ENCODE peak calls at places on chromosomes 3 and 15, in nine cellular contexts. F, D, G, V, A, E, Q, W and O are unnamed samples.

GRCh38 chr3:128804017-128804816 is 75.2 kb upstream of the ACAD9 start:
- DNase-seq in F (peak; percentile 83), D (no peak), G (no peak), V (no peak), A (peak; percentile 44), E (peak; percentile 49), Q (no peak), W (peak; percentile 56), O (peak; percentile 19)

GRCh38 chr15:22808240-22808639 is 21.8 kb downstream of the NIPA1 start:
- DNase-seq in F (no peak), D (no peak), G (no peak), V (no peak), A (no peak), E (no peak), Q (no peak), W (no peak), O (no peak)

GRCh38 chr15:31299588-31300207 is 26.9 kb upstream of the KLF13 start:
- DNase-seq in F (no peak), D (no peak), G (no peak), V (no peak), A (no peak), E (no peak), Q (no peak), W (no peak), O (no peak)

GRCh38 chr15:85477730-85478129 is 97.3 kb downstream of the AKAP13 start:
- DNase-seq in F (no peak), D (no peak), G (peak; percentile 44), V (no peak), A (peak; percentile 57), E (no peak), Q (no peak), W (no peak), O (peak; percentile 67)

GRCh38 chr15:47289667-47290066 is 427.6 kb upstream of the SEMA6D start:
- DNase-seq in F (no peak), D (no peak), G (no peak), V (no peak), A (no peak), E (no peak), Q (no peak), W (no peak), O (no peak)

GRCh38 chr15:62899090-62899493 is 143.5 kb upstream of the TPM1 start:
- DNase-seq in F (no peak), D (no peak), G (no peak), V (no peak), A (no peak), E (no peak), Q (no peak), W (no peak), O (no peak)

GRCh38 chr3:98884675-98885371 is 16.7 kb downstream of the DCBLD2 start:
- DNase-seq in F (no peak), D (peak; percentile 63), G (no peak), V (no peak), A (peak; percentile 73), E (no peak), Q (no peak), W (no peak), O (peak; percentile 67)

GRCh38 chr3:46489875-46490274 is 7.9 kb upstream of the RTP3 start:
- DNase-seq in F (no peak), D (no peak), G (no peak), V (no peak), A (peak; percentile 89), E (no peak), Q (no peak), W (no peak), O (peak; percentile 86)

GRCh38 chr3:63328386-63328785 is 50.3 kb downstream of the SYNPR start:
- DNase-seq in F (no peak), D (peak; percentile 37), G (no peak), V (no peak), A (peak; percentile 70), E (no peak), Q (no peak), W (no peak), O (peak; percentile 47)

GRCh38 chr3:32018723-32019564 is 37.4 kb downstream of the ZNF860 start:
- DNase-seq in F (no peak), D (peak; percentile 61), G (peak; percentile 65), V (no peak), A (peak; percentile 71), E (peak; percentile 80), Q (no peak), W (peak; percentile 58), O (peak; percentile 44)

GRCh38 chr3:194121881-194122280 is 14.1 kb upstream of the HES1 start:
- DNase-seq in F (no peak), D (no peak), G (peak; percentile 72), V (no peak), A (peak; percentile 37), E (no peak), Q (no peak), W (no peak), O (peak; percentile 81)

GRCh38 chr3:105260385-105260784 is 106.3 kb upstream of the ALCAM start:
- DNase-seq in F (no peak), D (no peak), G (no peak), V (no peak), A (no peak), E (no peak), Q (peak; percentile 4), W (no peak), O (no peak)

GRCh38 chr15:99148851-99149276 is 44.0 kb downstream of the SYNM start:
- DNase-seq in F (no peak), D (no peak), G (no peak), V (no peak), A (no peak), E (peak; percentile 55), Q (no peak), W (no peak), O (no peak)

GRCh38 chr15:33045066-33045810 is 149.3 kb downstream of the FMN1 start:
- DNase-seq in F (no peak), D (no peak), G (no peak), V (no peak), A (peak; percentile 36), E (no peak), Q (no peak), W (no peak), O (no peak)

GRCh38 chr3:95607926-95608325 is 1206.5 kb upstream of the EPHA6 start:
- DNase-seq in F (no peak), D (no peak), G (no peak), V (no peak), A (no peak), E (no peak), Q (no peak), W (no peak), O (no peak)

GRCh38 chr3:8742921-8743605 is 9.5 kb downstream of the CAV3 start:
- DNase-seq in F (no peak), D (peak; percentile 76), G (peak; percentile 19), V (no peak), A (peak; percentile 64), E (no peak), Q (peak; percentile 61), W (peak; percentile 27), O (no peak)

GRCh38 chr3:177776656-177777055 is 579.4 kb upstream of the TBL1XR1 start:
- DNase-seq in F (no peak), D (peak; percentile 33), G (peak; percentile 64), V (no peak), A (peak; percentile 56), E (no peak), Q (no peak), W (no peak), O (peak; percentile 98)

GRCh38 chr15:80076321-80077318 is 17.1 kb downstream of the ZFAND6 start:
- DNase-seq in F (no peak), D (no peak), G (no peak), V (no peak), A (no peak), E (no peak), Q (no peak), W (no peak), O (peak; percentile 59)

GRCh38 chr15:72198410-72199270 is 1.1 kb upstream of the GRAMD2A start:
- DNase-seq in F (no peak), D (no peak), G (no peak), V (no peak), A (no peak), E (no peak), Q (no peak), W (no peak), O (no peak)